ENCODE peak calls at places on chromosomes 6 and 20, in four cellular contexts. Q is H1, D is IMR-90, H is HCT116. G is an unnamed sample.

GRCh38 chr20:21309678-21310467 is 6.7 kb downstream of the XRN2 start:
- DNase-seq in D (no peak), Q (no peak), H (no peak), G (no peak)

GRCh38 chr6:16146527-16146955 is 17.7 kb downstream of the MYLIP start:
- DNase-seq in H (no peak), Q (no peak), D (no peak), G (no peak)

GRCh38 chr6:90375681-90376439 is 79.2 kb upstream of the BACH2 start:
- DNase-seq in Q (no peak), H (no peak), D (peak; percentile 87), G (peak; percentile 28)

GRCh38 chr6:84728602-84729001 is 35.8 kb downstream of the TBX18 start:
- DNase-seq in Q (no peak), H (peak; percentile 15), D (peak; percentile 11), G (no peak)

GRCh38 chr6:109039795-109040194 is 54.9 kb downstream of the SESN1 start:
- DNase-seq in H (no peak), D (no peak), Q (no peak), G (no peak)

GRCh38 chr6:47168176-47168575 is 126.0 kb upstream of the ADGRF1 start:
- DNase-seq in Q (no peak), H (peak; percentile 84), D (peak; percentile 98), G (peak; percentile 99)

GRCh38 chr6:131054392-131055250 is 8.4 kb downstream of the EPB41L2 start:
- DNase-seq in D (no peak), Q (no peak), H (no peak), G (no peak)

GRCh38 chr6:16704706-16705402 is 56.4 kb downstream of the ATXN1 start:
- DNase-seq in H (no peak), Q (no peak), D (peak; percentile 79), G (no peak)

GRCh38 chr20:33119725-33120720 is 40.6 kb downstream of the BPIFB4 start:
- DNase-seq in D (no peak), H (no peak), Q (no peak), G (no peak)

GRCh38 chr6:158219229-158219628 is 51.1 kb downstream of the GTF2H5 start:
- DNase-seq in Q (no peak), D (peak; percentile 96), H (no peak), G (peak; percentile 90)

GRCh38 chr6:94349227-94349626 is 929.9 kb upstream of the EPHA7 start:
- DNase-seq in H (no peak), Q (no peak), D (no peak), G (no peak)

GRCh38 chr6:4018194-4019111 is 60.5 kb downstream of the FAM217A start:
- DNase-seq in D (peak; percentile 95), H (peak; percentile 94), Q (peak; percentile 89), G (peak; percentile 98)

GRCh38 chr6:148251286-148251685 is 91.4 kb upstream of the SASH1 start:
- DNase-seq in Q (no peak), D (peak; percentile 80), H (no peak), G (peak; percentile 66)

GRCh38 chr6:142384455-142385332 is 82.9 kb downstream of the ADGRG6 start:
- DNase-seq in H (no peak), D (peak; percentile 67), Q (no peak), G (peak; percentile 67)

GRCh38 chr6:6131492-6132109 is 124.9 kb upstream of the NRN1 start:
- DNase-seq in D (no peak), Q (peak; percentile 31), H (peak; percentile 10), G (peak; percentile 9)

GRCh38 chr6:127092486-127092885 is 26.0 kb upstream of the RSPO3 start:
- DNase-seq in D (no peak), H (no peak), Q (no peak), G (no peak)

GRCh38 chr20:62198931-62199330 is 16.1 kb downstream of the MTG2 start:
- DNase-seq in D (no peak), H (no peak), Q (no peak), G (no peak)

GRCh38 chr20:24983896-24984295 is 8.7 kb downstream of the APMAP start:
- DNase-seq in Q (no peak), H (no peak), D (no peak), G (no peak)

GRCh38 chr6:161116554-161117328 is 125.2 kb downstream of the MAP3K4 start:
- DNase-seq in Q (no peak), H (no peak), D (no peak), G (no peak)

GRCh38 chr6:12851123-12851695 is 134.6 kb downstream of the PHACTR1 start:
- DNase-seq in D (no peak), Q (no peak), H (no peak), G (no peak)

GRCh38 chr6:133191323-133191722 is 49.8 kb upstream of the EYA4 start:
- DNase-seq in H (no peak), Q (no peak), D (no peak), G (no peak)

GRCh38 chr6:44127186-44128019 is at the start of the genes MRPL14 and TMEM63B:
- DNase-seq in D (peak; percentile 88), Q (peak; percentile 59), H (peak; percentile 65), G (peak; percentile 97)

GRCh38 chr6:91088515-91088914 is 501.6 kb upstream of the MAP3K7 start:
- DNase-seq in H (no peak), Q (no peak), D (no peak), G (no peak)

GRCh38 chr6:137315081-137315480 is 95.9 kb upstream of the IFNGR1 start:
- DNase-seq in H (no peak), D (no peak), Q (no peak), G (no peak)

GRCh38 chr6:68559716-68560115 is 75.4 kb upstream of the ADGRB3 start:
- DNase-seq in H (no peak), D (no peak), Q (no peak), G (no peak)

GRCh38 chr6:77463308-77463880 is at the start of gene HTR1B:
- DNase-seq in H (no peak), Q (no peak), D (peak; percentile 14), G (peak; percentile 50)

GRCh38 chr6:10194816-10195639 is 219.8 kb downstream of the TFAP2A start:
- DNase-seq in H (no peak), D (no peak), Q (no peak), G (no peak)

GRCh38 chr6:155791186-155791585 is 335.5 kb upstream of the NOX3 start:
- DNase-seq in Q (no peak), D (no peak), H (no peak), G (no peak)

GRCh38 chr6:157912326-157912725 is 69.3 kb upstream of the SYNJ2 start:
- DNase-seq in D (peak; percentile 95), H (no peak), Q (no peak), G (peak; percentile 87)

GRCh38 chr6:143575440-143575839 is 63.9 kb upstream of the FUCA2 start:
- DNase-seq in Q (no peak), D (peak; percentile 86), H (peak; percentile 73), G (peak; percentile 87)

GRCh38 chr20:14853079-14853478 is 515.7 kb upstream of the FLRT3 start:
- DNase-seq in H (no peak), Q (no peak), D (no peak), G (no peak)

GRCh38 chr20:14384411-14384810 is 47.0 kb upstream of the FLRT3 start:
- DNase-seq in D (peak; percentile 59), H (no peak), Q (no peak), G (peak; percentile 48)

GRCh38 chr20:8309638-8310037 is 177.6 kb downstream of the PLCB1 start:
- DNase-seq in Q (no peak), D (peak; percentile 15), H (no peak), G (no peak)

GRCh38 chr20:2840967-2841531 is 504 bp downstream of the VPS16 start:
- DNase-seq in H (no peak), Q (no peak), D (peak; percentile 72), G (peak; percentile 78)

GRCh38 chr6:1669996-1670395 is 60.3 kb downstream of the FOXC1 start:
- DNase-seq in H (no peak), Q (no peak), D (no peak), G (no peak)
- H3K4me1 ChIP-seq in H (no peaks in the 10 kb centered on the region), Q (no peaks in the 10 kb centered on the region), D (peaks cover 23% of the 10 kb centered on the region), G (peaks cover 18% of the 10 kb centered on the region)

GRCh38 chr20:58908216-58908615 is 55.7 kb downstream of the GNAS start:
- DNase-seq in Q (no peak), H (no peak), D (no peak), G (no peak)
- H3K4me3 ChIP-seq in Q (no peak overlapping the region), H (no peak overlapping the region), D (no peak overlapping the region), G (peak overlapping the region; percentile 66)

GRCh38 chr6:140047321-140047720 is 672.9 kb upstream of the CITED2 start:
- DNase-seq in D (no peak), Q (no peak), H (no peak), G (no peak)
- H3K9ac ChIP-seq in D (no peak overlapping the region), Q (no peak overlapping the region), H (no peak overlapping the region), G (no peak overlapping the region)

GRCh38 chr20:57395111-57395959 is 4.1 kb downstream of the RBM38 start:
- DNase-seq in Q (no peak), D (peak; percentile 53), H (no peak), G (peak; percentile 20)
- H3K4me1 ChIP-seq in Q (peaks cover 17% of the 10 kb centered on the region), D (peaks cover 12% of the 10 kb centered on the region), H (peaks cover 19% of the 10 kb centered on the region), G (peaks cover 35% of the 10 kb centered on the region)

GRCh38 chr6:83384751-83385150 is 46.1 kb downstream of the ME1 start:
- DNase-seq in Q (no peak), H (no peak), D (no peak), G (no peak)

GRCh38 chr6:83378621-83379388 is 52.0 kb downstream of the ME1 start:
- DNase-seq in D (peak; percentile 76), Q (no peak), H (no peak), G (peak; percentile 53)

GRCh38 chr6:83381949-83382348 is 48.9 kb downstream of the ME1 start:
- DNase-seq in H (no peak), Q (no peak), D (no peak), G (no peak)
- H3K4me3 ChIP-seq in H (no peak overlapping the region), Q (no peak overlapping the region), D (no peak overlapping the region), G (no peak overlapping the region)

GRCh38 chr20:23233341-23233740 is 117.2 kb upstream of the NXT1 start:
- DNase-seq in D (no peak), H (no peak), Q (no peak), G (no peak)

GRCh38 chr20:23234311-23235078 is 116.1 kb upstream of the NXT1 start:
- DNase-seq in Q (no peak), D (peak; percentile 55), H (no peak), G (no peak)

GRCh38 chr20:23235173-23236027 is 115.2 kb upstream of the NXT1 start:
- DNase-seq in H (peak; percentile 52), Q (peak; percentile 39), D (peak; percentile 54), G (peak; percentile 58)

GRCh38 chr20:23240519-23240918 is 110.1 kb upstream of the NXT1 start:
- DNase-seq in D (no peak), H (no peak), Q (no peak), G (no peak)

GRCh38 chr20:23237166-23237565 is 113.4 kb upstream of the NXT1 start:
- DNase-seq in H (no peak), Q (no peak), D (no peak), G (no peak)
- H3K9ac ChIP-seq in H (no peak overlapping the region), Q (no peak overlapping the region), D (no peak overlapping the region), G (no peak overlapping the region)

GRCh38 chr20:36826556-36827244 is 49.2 kb upstream of the TLDC2 start:
- DNase-seq in D (no peak), H (no peak), Q (no peak), G (peak; percentile 56)
- H3K4me1 ChIP-seq in D (peaks cover 29% of the 10 kb centered on the region), H (peaks cover 15% of the 10 kb centered on the region), Q (peaks cover 5% of the 10 kb centered on the region), G (peaks cover 26% of the 10 kb centered on the region)

GRCh38 chr6:111550953-111551352 is 54.7 kb downstream of the TRAF3IP2 start:
- DNase-seq in H (no peak), D (no peak), Q (no peak), G (no peak)

GRCh38 chr6:111551521-111552231 is 54.0 kb downstream of the TRAF3IP2 start:
- DNase-seq in D (no peak), Q (no peak), H (no peak), G (peak; percentile 53)

GRCh38 chr6:111553580-111553979 is 52.1 kb downstream of the TRAF3IP2 start:
- DNase-seq in H (no peak), Q (no peak), D (no peak), G (no peak)

GRCh38 chr6:111552999-111553398 is 52.7 kb downstream of the TRAF3IP2 start:
- DNase-seq in H (no peak), Q (no peak), D (no peak), G (no peak)

GRCh38 chr6:111552241-111552744 is 53.4 kb downstream of the TRAF3IP2 start:
- DNase-seq in H (no peak), Q (peak; percentile 51), D (peak; percentile 98), G (peak; percentile 98)
- H3K4me3 ChIP-seq in H (peak overlapping the region; percentile 23), Q (no peak overlapping the region), D (no peak overlapping the region), G (no peak overlapping the region)